ENCODE peak calls at places on chromosomes 13 and 19, in seven cellular contexts. M is NCI-H1105 treated with DMSO at 0.1 percent for 48 hours, N is left colon, V is adrenal gland, Y is H7, A is osteoblast, J is T-helper 1 cell. L is an unnamed sample.

GRCh38 chr13:29428310-29428991 is 167.0 kb downstream of the SLC7A1 start:
- DNase-seq in M (peak), N (no peak), V (no peak), Y (peak), A (no peak), J (no peak), L (peak)

GRCh38 chr19:756232-756631 is 5.3 kb downstream of the MISP start:
- DNase-seq in M (no peak), N (no peak), V (no peak), Y (peak), A (peak), J (no peak), L (no peak)

GRCh38 chr13:113474179-113474578 is 16.3 kb downstream of the DCUN1D2 start:
- DNase-seq in M (no peak), N (no peak), V (peak), Y (no peak), A (no peak), J (no peak), L (peak)

GRCh38 chr19:16266586-16266942 is 58.1 kb upstream of the KLF2 start:
- DNase-seq in M (no peak), N (no peak), V (no peak), Y (no peak), A (no peak), J (peak), L (no peak)

GRCh38 chr13:40508112-40508511 is 158.3 kb downstream of the FOXO1 start:
- DNase-seq in M (no peak), N (no peak), V (no peak), Y (no peak), A (no peak), J (no peak), L (no peak)

GRCh38 chr13:31310781-31311180 is 111.0 kb downstream of the B3GLCT start:
- DNase-seq in M (peak), N (no peak), V (no peak), Y (no peak), A (no peak), J (no peak), L (peak)

GRCh38 chr19:47158879-47159509 is 28.4 kb downstream of the SAE1 start:
- DNase-seq in M (no peak), N (no peak), V (no peak), Y (no peak), A (peak), J (no peak), L (no peak)

GRCh38 chr19:47663911-47664771 is 49.1 kb upstream of the EHD2 start:
- DNase-seq in M (no peak), N (peak), V (peak), Y (no peak), A (peak), J (no peak), L (peak)

GRCh38 chr19:1406496-1406817 is 929 bp upstream of the DAZAP1 start:
- DNase-seq in M (no peak), N (no peak), V (no peak), Y (no peak), A (no peak), J (no peak), L (no peak)

GRCh38 chr19:1087813-1088418 is 7.3 kb downstream of the POLR2E start:
- DNase-seq in M (no peak), N (no peak), V (no peak), Y (no peak), A (no peak), J (no peak), L (peak)

GRCh38 chr19:45591004-45591637 is 6.5 kb upstream of the OPA3 start:
- DNase-seq in M (no peak), N (peak), V (peak), Y (peak), A (no peak), J (no peak), L (peak)

GRCh38 chr13:70415141-70415540 is 306.9 kb upstream of the KLHL1 start:
- DNase-seq in M (no peak), N (no peak), V (no peak), Y (no peak), A (no peak), J (no peak), L (no peak)

GRCh38 chr13:101544979-101545378 is 92.5 kb downstream of the ITGBL1 start:
- DNase-seq in M (no peak), N (no peak), V (no peak), Y (no peak), A (no peak), J (no peak), L (no peak)

GRCh38 chr13:23570931-23571330 is 719 bp downstream of the TNFRSF19 start:
- DNase-seq in M (peak), N (no peak), V (no peak), Y (no peak), A (no peak), J (no peak), L (no peak)

GRCh38 chr19:39557791-39558622 is 18.0 kb upstream of the EID2 start:
- DNase-seq in M (no peak), N (no peak), V (no peak), Y (no peak), A (no peak), J (no peak), L (no peak)

GRCh38 chr19:33312065-33312464 is 9.7 kb upstream of the CEBPA start:
- DNase-seq in M (no peak), N (no peak), V (peak), Y (no peak), A (no peak), J (no peak), L (no peak)

GRCh38 chr13:26308250-26308649 is 54.3 kb downstream of the CDK8 start:
- DNase-seq in M (no peak), N (no peak), V (no peak), Y (no peak), A (no peak), J (no peak), L (no peak)

GRCh38 chr13:80363890-80364503 is 23.1 kb upstream of the SPRY2 start:
- DNase-seq in M (peak), N (no peak), V (no peak), Y (no peak), A (no peak), J (no peak), L (no peak)

GRCh38 chr13:105442941-105443340 is 1092.5 kb downstream of the EFNB2 start:
- DNase-seq in M (peak), N (no peak), V (no peak), Y (no peak), A (peak), J (no peak), L (no peak)

GRCh38 chr19:13428352-13428751 is 77.9 kb downstream of the CACNA1A start:
- DNase-seq in M (no peak), N (peak), V (no peak), Y (peak), A (peak), J (no peak), L (no peak)

GRCh38 chr19:3176715-3177501 is 1.7 kb upstream of the S1PR4 start:
- DNase-seq in M (no peak), N (no peak), V (no peak), Y (peak), A (peak), J (peak), L (no peak)

GRCh38 chr13:41700790-41701310 is 243.5 kb downstream of the RGCC start:
- DNase-seq in M (peak), N (no peak), V (peak), Y (no peak), A (peak), J (no peak), L (no peak)

GRCh38 chr19:41530761-41531301 is 45.1 kb upstream of the CEACAM21 start:
- DNase-seq in M (no peak), N (no peak), V (peak), Y (no peak), A (no peak), J (no peak), L (no peak)

GRCh38 chr19:525857-526419 is 5.6 kb upstream of the CDC34 start:
- DNase-seq in M (no peak), N (no peak), V (no peak), Y (no peak), A (no peak), J (no peak), L (no peak)

GRCh38 chr19:49847731-49848696 is 2.9 kb upstream of the PTOV1 start:
- DNase-seq in M (no peak), N (no peak), V (no peak), Y (no peak), A (peak), J (no peak), L (no peak)

GRCh38 chr13:57680609-57681008 is 49.1 kb downstream of the PCDH17 start:
- DNase-seq in M (no peak), N (no peak), V (no peak), Y (no peak), A (no peak), J (no peak), L (no peak)

GRCh38 chr13:82654851-82655517 is 1227.3 kb downstream of the SLITRK1 start:
- DNase-seq in M (no peak), N (peak), V (peak), Y (no peak), A (no peak), J (no peak), L (peak)

GRCh38 chr13:114089751-114090400 is 42.5 kb downstream of the RASA3 start:
- DNase-seq in M (no peak), N (peak), V (peak), Y (no peak), A (peak), J (no peak), L (no peak)

GRCh38 chr13:41075034-41075433 is 13.7 kb downstream of the WBP4 start:
- DNase-seq in M (peak), N (peak), V (no peak), Y (peak), A (peak), J (no peak), L (no peak)

GRCh38 chr19:54921082-54921481 is 15.1 kb downstream of the NCR1 start:
- DNase-seq in M (no peak), N (no peak), V (no peak), Y (peak), A (no peak), J (no peak), L (no peak)

GRCh38 chr13:84917252-84917878 is 881.9 kb downstream of the SLITRK6 start:
- DNase-seq in M (peak), N (no peak), V (no peak), Y (no peak), A (peak), J (no peak), L (no peak)

L was measured in left ventricle myocardium superior.